ENCODE peak calls at places on chromosomes 3 and 15, in four cellular contexts. Z, V, L and T are unnamed samples.

GRCh38 chr3:38099518-38099917 is 37.4 kb downstream of the ACAA1 start:
- DNase-seq in V (no peak), Z (no peak), L (no peak), T (no peak)

GRCh38 chr3:58608648-58609047 is 31.5 kb upstream of the FAM107A start:
- DNase-seq in Z (no peak), L (no peak), V (no peak), T (no peak)

GRCh38 chr3:128730521-128730920 is 4.5 kb downstream of the RAB7A start:
- DNase-seq in L (no peak), V (no peak), Z (no peak), T (no peak)

GRCh38 chr3:170441412-170441811 is 22.7 kb downstream of the CLDN11 start:
- DNase-seq in V (no peak), Z (no peak), L (no peak), T (no peak)

GRCh38 chr3:57006048-57006709 is 54.3 kb upstream of the SPATA12 start:
- DNase-seq in V (no peak), L (no peak), Z (no peak), T (no peak)

GRCh38 chr15:77033729-77034619 is 36.9 kb downstream of the TSPAN3 start:
- DNase-seq in V (peak), Z (no peak), L (no peak), T (no peak)

GRCh38 chr3:126753191-126754160 is 49.4 kb downstream of the CHCHD6 start:
- DNase-seq in Z (no peak), L (no peak), V (no peak), T (no peak)

GRCh38 chr3:136787226-136787793 is 31.6 kb upstream of the SLC35G2 start:
- DNase-seq in V (no peak), Z (no peak), L (peak), T (peak)

GRCh38 chr3:171262431-171262830 is 197.8 kb downstream of the TNIK start:
- DNase-seq in L (no peak), V (no peak), Z (no peak), T (no peak)

GRCh38 chr3:139954146-139954545 is 19.2 kb downstream of the CLSTN2 start:
- DNase-seq in Z (no peak), V (no peak), L (no peak), T (no peak)

GRCh38 chr3:65412591-65412990 is 626.1 kb downstream of the MAGI1 start:
- DNase-seq in L (peak), V (peak), Z (no peak), T (no peak)

GRCh38 chr15:88624156-88624970 is 3.2 kb downstream of the AEN start:
- DNase-seq in V (peak), Z (no peak), L (peak), T (peak)

GRCh38 chr15:25605171-25605570 is 166.3 kb upstream of the UBE3A start:
- DNase-seq in Z (no peak), L (no peak), V (no peak), T (no peak)

GRCh38 chr3:43526956-43527355 is 94.9 kb downstream of the ANO10 start:
- DNase-seq in V (no peak), L (no peak), Z (no peak), T (no peak)

GRCh38 chr3:193872265-193872753 is 263.6 kb upstream of the HES1 start:
- DNase-seq in V (no peak), L (peak), Z (peak), T (peak)

GRCh38 chr15:88385078-88385700 is 82.0 kb downstream of the MRPL46 start:
- DNase-seq in Z (no peak), L (no peak), V (no peak), T (no peak)

GRCh38 chr15:83846847-83847246 is 192.9 kb downstream of the ADAMTSL3 start:
- DNase-seq in L (no peak), V (no peak), Z (no peak), T (no peak)

GRCh38 chr3:183464480-183464879 is 36.1 kb upstream of the MCF2L2 start:
- DNase-seq in Z (no peak), L (no peak), V (no peak), T (no peak)

GRCh38 chr3:187969581-187969950 is 184.4 kb upstream of the LPP start:
- DNase-seq in V (no peak), Z (no peak), L (no peak), T (no peak)

GRCh38 chr15:80455668-80456442 is 51.7 kb downstream of the ARNT2 start:
- DNase-seq in V (peak), L (peak), Z (no peak), T (peak)

GRCh38 chr3:53150247-53151085 is 10.5 kb upstream of the PRKCD start:
- DNase-seq in Z (no peak), L (no peak), V (no peak), T (no peak)

GRCh38 chr15:52391074-52391473 is 95.5 kb upstream of the MYO5C start:
- DNase-seq in L (no peak), V (no peak), Z (no peak), T (no peak)

GRCh38 chr15:37135225-37135624 is 34.9 kb upstream of the MEIS2 start:
- DNase-seq in V (no peak), L (peak), Z (no peak), T (no peak)
- TF ChIP-seq CTCF in V (peak), L (peak), Z (no peak), T (peak)

GRCh38 chr15:92074646-92075045 is 221.1 kb downstream of the SLCO3A1 start:
- DNase-seq in L (no peak), Z (no peak), V (no peak), T (no peak)
- TF ChIP-seq CTCF in L (no peak), Z (no peak), V (no peak), T (no peak)

DNA sequence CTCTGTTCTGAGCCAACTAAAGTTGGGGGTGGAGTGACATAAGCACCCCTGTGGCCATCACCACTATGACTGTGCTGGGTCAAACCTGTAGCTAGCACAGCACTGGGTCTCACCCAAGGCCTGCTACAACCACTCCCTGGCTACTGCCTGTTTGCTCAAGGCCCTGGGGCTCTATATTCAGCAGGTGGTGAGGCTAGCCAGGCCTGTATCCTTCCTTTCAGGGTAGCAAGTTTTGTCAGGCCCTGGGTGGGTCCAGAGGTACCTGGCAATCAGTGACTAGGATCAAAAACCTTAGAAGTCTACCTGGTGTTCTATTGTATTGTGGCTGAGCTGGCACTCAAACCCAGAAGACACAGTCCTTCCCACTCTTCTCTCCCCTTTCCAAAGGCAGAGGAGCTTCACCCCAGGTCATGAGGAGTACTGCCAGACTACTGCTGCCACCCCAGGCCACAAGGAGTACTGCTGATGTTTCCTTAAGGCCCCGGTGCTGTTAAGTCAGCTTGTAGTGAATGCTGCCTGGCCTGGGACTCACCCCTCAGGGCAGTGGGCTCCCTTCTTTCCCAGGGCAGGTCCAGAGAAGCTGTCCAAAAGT is 170.8 kb downstream of the IGSF11 start:
- DNase-seq in V (no peak), L (no peak), Z (no peak), T (no peak)
- TF ChIP-seq CTCF in V (no peak), L (peak), Z (no peak), T (peak)

GRCh38 chr3:42072930-42073329 is 18.2 kb upstream of the TRAK1 start:
- DNase-seq in L (no peak), V (no peak), Z (no peak), T (no peak)

GRCh38 chr3:42070089-42070885 is 20.9 kb upstream of the TRAK1 start:
- DNase-seq in L (no peak), Z (no peak), V (no peak), T (no peak)

GRCh38 chr3:42072583-42072924 is 18.6 kb upstream of the TRAK1 start:
- DNase-seq in L (no peak), Z (no peak), V (no peak), T (no peak)

GRCh38 chr3:42068303-42069088 is 22.7 kb upstream of the TRAK1 start:
- DNase-seq in V (no peak), Z (no peak), L (no peak), T (no peak)

GRCh38 chr3:42071720-42072582 is 19.2 kb upstream of the TRAK1 start:
- DNase-seq in Z (peak), L (peak), V (no peak), T (no peak)
- TF ChIP-seq CTCF in Z (no peak), L (no peak), V (no peak), T (no peak)

DNA sequence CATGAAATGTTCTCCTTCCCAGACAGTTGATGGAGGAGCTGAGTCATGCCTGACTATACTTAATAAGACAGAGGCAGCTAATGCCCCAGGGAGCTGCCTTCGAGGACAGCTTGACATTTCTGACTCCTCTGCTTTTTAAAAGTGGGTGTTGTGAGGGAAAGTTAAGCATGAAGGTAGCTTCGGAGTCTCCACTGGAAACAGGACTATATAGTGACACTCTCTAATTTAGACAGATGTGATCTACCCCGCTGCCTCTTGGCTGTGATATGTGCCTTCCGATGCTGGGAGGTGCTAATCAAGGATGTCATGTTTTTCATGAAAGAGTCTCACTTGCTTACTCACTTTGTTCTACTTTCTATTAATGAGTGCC is 72.7 kb downstream of the IL1RAP start:
- DNase-seq in L (no peak), V (no peak), Z (no peak), T (no peak)
- TF ChIP-seq CTCF in L (no peak), V (no peak), Z (no peak), T (no peak)

GRCh38 chr15:50876989-50877360 is 31.5 kb upstream of the AP4E1 start:
- DNase-seq in V (peak), Z (peak), L (peak), T (peak)

GRCh38 chr15:50873935-50874353 is 34.5 kb upstream of the AP4E1 start:
- DNase-seq in V (no peak), Z (no peak), L (peak), T (no peak)

GRCh38 chr15:50871832-50872231 is 36.7 kb upstream of the AP4E1 start:
- DNase-seq in L (no peak), Z (no peak), V (no peak), T (no peak)

GRCh38 chr15:50876260-50876988 is 32.1 kb upstream of the AP4E1 start:
- DNase-seq in V (no peak), L (no peak), Z (no peak), T (no peak)

DNA sequence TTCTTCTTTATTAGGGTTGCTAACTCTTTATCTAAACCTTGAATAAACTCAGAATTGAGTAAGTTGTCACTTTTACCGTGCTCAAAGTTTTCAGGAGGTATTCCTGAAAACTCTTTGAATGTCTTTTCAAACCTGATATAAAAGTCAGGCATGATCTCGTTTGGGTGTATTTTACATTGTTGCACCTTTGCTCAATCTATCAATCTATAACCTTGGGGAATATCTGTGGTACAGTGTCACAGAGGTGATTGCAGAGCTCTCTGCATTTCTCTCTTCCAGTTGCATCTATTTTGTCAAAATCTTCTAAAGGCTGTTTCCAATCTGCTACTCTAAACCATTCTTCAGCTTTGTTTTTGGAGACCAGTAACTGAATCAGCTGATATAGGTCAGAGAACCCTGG is 35.7 kb upstream of the AP4E1 start:
- DNase-seq in L (no peak), V (no peak), Z (no peak), T (no peak)
- TF ChIP-seq CTCF in L (no peak), V (no peak), Z (no peak), T (no peak)

GRCh38 chr3:69178100-69178499 is 55.7 kb upstream of the LMOD3 start:
- DNase-seq in V (no peak), Z (no peak), L (no peak), T (no peak)

GRCh38 chr3:69181592-69182211 is 59.3 kb upstream of the LMOD3 start:
- DNase-seq in L (no peak), Z (no peak), V (no peak), T (no peak)

GRCh38 chr3:69180869-69181591 is 58.6 kb upstream of the LMOD3 start:
- DNase-seq in Z (no peak), V (no peak), L (no peak), T (no peak)

GRCh38 chr3:69179740-69180372 is 57.5 kb upstream of the LMOD3 start:
- DNase-seq in Z (no peak), L (no peak), V (no peak), T (no peak)

DNA sequence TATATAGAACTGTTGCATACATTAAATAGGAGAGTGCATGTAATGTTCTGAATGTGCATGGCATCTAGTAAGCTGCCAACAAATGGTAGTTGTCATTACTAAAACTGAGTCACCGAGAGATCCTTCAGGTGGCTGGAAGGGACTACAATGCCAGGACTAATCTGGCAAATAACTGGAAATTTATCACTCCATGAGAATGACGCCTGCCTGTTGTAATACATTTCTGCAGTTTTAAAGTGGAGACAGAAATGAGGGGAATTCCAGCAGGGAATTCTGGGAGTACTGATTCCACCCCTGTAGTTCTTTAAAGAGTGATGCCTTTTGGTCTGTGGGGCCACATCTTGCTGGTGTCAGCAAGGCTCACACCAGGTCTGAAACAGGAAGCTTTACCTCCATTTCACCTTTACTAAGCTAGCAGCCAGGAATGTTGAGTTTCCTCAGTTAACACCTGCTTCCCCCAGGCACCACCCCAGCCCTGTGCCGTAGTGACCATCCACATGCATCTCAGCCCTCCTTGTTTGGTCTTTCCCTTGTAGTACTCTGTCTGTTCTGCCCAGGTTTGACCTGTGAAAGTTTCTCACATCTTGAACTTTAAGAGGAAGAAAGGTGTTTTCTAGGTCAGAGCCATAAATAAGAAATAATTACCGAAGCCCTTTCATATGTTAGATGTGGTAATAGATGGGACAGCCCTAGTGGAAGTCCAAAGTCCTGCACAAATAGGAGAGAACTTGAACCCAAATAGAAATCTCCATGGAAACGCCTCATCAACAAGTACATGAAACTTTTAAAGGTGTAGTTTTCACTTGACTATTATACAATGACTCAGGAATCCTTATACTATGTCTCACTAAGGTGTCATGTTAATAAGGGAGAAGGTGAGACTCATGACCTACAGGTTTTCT is 56.7 kb upstream of the LMOD3 start:
- DNase-seq in V (no peak), Z (no peak), L (peak), T (no peak)
- TF ChIP-seq CTCF in V (peak), Z (no peak), L (peak), T (no peak)

DNA sequence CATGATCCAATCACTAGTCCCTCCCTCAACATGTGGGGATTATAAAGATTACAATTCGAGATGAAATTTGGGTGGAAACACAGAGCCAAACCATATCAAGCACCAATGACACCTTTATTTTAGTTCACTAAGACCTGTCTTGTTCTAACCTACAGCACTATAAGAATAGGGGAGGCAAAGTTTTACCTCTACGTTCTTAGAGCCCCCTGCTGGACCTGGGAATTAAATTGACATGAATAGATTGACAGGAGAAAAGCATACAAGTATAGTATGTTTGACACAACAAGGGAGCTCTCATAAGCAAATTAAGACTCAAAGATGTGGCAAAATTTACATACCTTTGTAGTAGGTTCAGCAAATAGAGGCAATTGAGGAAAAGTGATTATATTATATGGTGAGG is 974.4 kb upstream of the ALCAM start:
- DNase-seq in L (peak), V (no peak), Z (no peak), T (no peak)
- TF ChIP-seq CTCF in L (peak), V (no peak), Z (no peak), T (no peak)

GRCh38 chr3:97971679-97972567 is at the start of gene RIOX2:
- DNase-seq in L (peak), V (peak), Z (peak), T (peak)
- TF ChIP-seq CTCF in L (no peak), V (no peak), Z (no peak), T (no peak)

GRCh38 chr15:91886878-91887277 is 33.4 kb downstream of the SLCO3A1 start:
- DNase-seq in V (no peak), L (no peak), Z (no peak), T (no peak)

GRCh38 chr15:91887321-91887720 is 33.8 kb downstream of the SLCO3A1 start:
- DNase-seq in Z (no peak), V (no peak), L (no peak), T (no peak)

GRCh38 chr15:91884604-91885003 is 31.1 kb downstream of the SLCO3A1 start:
- DNase-seq in L (no peak), Z (no peak), V (no peak), T (no peak)

GRCh38 chr15:91885054-91885453 is 31.5 kb downstream of the SLCO3A1 start:
- DNase-seq in L (no peak), V (no peak), Z (no peak), T (no peak)

DNA sequence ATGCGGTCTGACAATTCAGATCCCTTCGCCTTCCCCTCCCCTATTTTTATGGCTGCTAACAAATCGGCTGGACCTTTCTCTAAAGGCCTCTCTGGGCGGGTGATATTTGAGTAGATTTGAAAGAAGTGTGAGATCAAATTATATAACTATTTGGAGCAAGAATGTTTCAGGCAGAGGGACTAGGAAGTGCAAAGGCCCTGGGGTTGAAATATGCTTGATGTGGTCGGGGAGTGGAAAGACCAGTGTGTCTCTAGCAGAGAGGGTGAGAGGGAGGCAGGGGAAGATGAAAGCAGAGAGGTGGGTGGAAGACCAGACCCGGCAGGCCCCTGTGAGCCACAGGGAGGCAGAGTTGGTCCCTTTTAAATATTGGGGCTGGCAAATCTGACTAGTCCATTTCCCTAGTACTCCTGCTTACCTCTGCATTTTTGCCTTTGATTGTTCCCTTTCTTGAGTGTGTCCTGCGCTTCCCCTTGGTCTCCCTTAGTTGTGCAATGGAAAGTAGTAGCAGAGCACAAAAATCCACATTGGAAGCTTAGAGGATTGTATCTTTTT is 32.3 kb downstream of the SLCO3A1 start:
- DNase-seq in L (no peak), V (no peak), Z (no peak), T (no peak)
- TF ChIP-seq CTCF in L (peak), V (no peak), Z (no peak), T (no peak)